ENCODE peak calls at places on chromosome 17, in five cellular contexts. One of them, this sample, is unnamed.
A peak's percentile ranks its signal among the peaks of the same experiment; 100 is the strongest.

GRCh38 chr17:47906443-47906842 is 10.4 kb downstream of the SP2 start:
- DNase-seq in heart right ventricle: no peak
- DNase-seq in OCI-M1: no peak
- DNase-seq in Daoy: no peak
- DNase-seq in NCI-H2107: no peak
- DNase-seq in this sample: no peak

GRCh38 chr17:73800893-73801292 is 156.6 kb upstream of the SDK2 start:
- DNase-seq in heart right ventricle: no peak
- DNase-seq in OCI-M1: no peak
- DNase-seq in Daoy: no peak
- DNase-seq in NCI-H2107: peak; percentile 60
- DNase-seq in this sample: no peak

GRCh38 chr17:10875411-10875810 is 37.5 kb upstream of the PIRT start:
- DNase-seq in heart right ventricle: no peak
- DNase-seq in OCI-M1: peak; percentile 28
- DNase-seq in Daoy: peak; percentile 25
- DNase-seq in NCI-H2107: no peak
- DNase-seq in this sample: no peak

GRCh38 chr17:76309461-76309860 is 1.4 kb upstream of the QRICH2 start:
- DNase-seq in heart right ventricle: no peak
- DNase-seq in OCI-M1: no peak
- DNase-seq in Daoy: no peak
- DNase-seq in NCI-H2107: no peak
- DNase-seq in this sample: no peak

GRCh38 chr17:64240741-64241347 is 22.2 kb downstream of the TEX2 start:
- DNase-seq in heart right ventricle: peak; percentile 58
- DNase-seq in OCI-M1: no peak
- DNase-seq in Daoy: peak; percentile 59
- DNase-seq in NCI-H2107: no peak
- DNase-seq in this sample: peak; percentile 79

GRCh38 chr17:67293251-67294203 is 48.5 kb upstream of the HELZ start:
- DNase-seq in heart right ventricle: peak; percentile 53
- DNase-seq in OCI-M1: peak; percentile 81
- DNase-seq in Daoy: peak; percentile 68
- DNase-seq in NCI-H2107: no peak
- DNase-seq in this sample: peak; percentile 86

GRCh38 chr17:68972119-68972704 is 17.0 kb upstream of the ABCA8 start:
- DNase-seq in heart right ventricle: no peak
- DNase-seq in OCI-M1: peak; percentile 50
- DNase-seq in Daoy: no peak
- DNase-seq in NCI-H2107: no peak
- DNase-seq in this sample: no peak

GRCh38 chr17:17870292-17870691 is 33.5 kb upstream of the SREBF1 start:
- DNase-seq in heart right ventricle: no peak
- DNase-seq in OCI-M1: peak; percentile 3
- DNase-seq in Daoy: no peak
- DNase-seq in NCI-H2107: no peak
- DNase-seq in this sample: peak; percentile 28

GRCh38 chr17:78555741-78556401 is 21.3 kb downstream of the DNAH17 start:
- DNase-seq in heart right ventricle: no peak
- DNase-seq in OCI-M1: no peak
- DNase-seq in Daoy: no peak
- DNase-seq in NCI-H2107: no peak
- DNase-seq in this sample: peak; percentile 36

GRCh38 chr17:78271419-78272160 is 40.2 kb downstream of the TMEM235 start:
- DNase-seq in heart right ventricle: no peak
- DNase-seq in OCI-M1: no peak
- DNase-seq in Daoy: no peak
- DNase-seq in NCI-H2107: no peak
- DNase-seq in this sample: no peak

GRCh38 chr17:47220531-47220999 is 11.4 kb downstream of the MYL4 start:
- DNase-seq in heart right ventricle: no peak
- DNase-seq in OCI-M1: no peak
- DNase-seq in Daoy: no peak
- DNase-seq in NCI-H2107: no peak
- DNase-seq in this sample: peak; percentile 50

GRCh38 chr17:44128383-44128782 is 4.9 kb upstream of the HDAC5 start:
- DNase-seq in heart right ventricle: no peak
- DNase-seq in OCI-M1: no peak
- DNase-seq in Daoy: no peak
- DNase-seq in NCI-H2107: no peak
- DNase-seq in this sample: no peak

GRCh38 chr17:42547698-42548069 is 5.0 kb upstream of the HSD17B1 start:
- DNase-seq in heart right ventricle: no peak
- DNase-seq in OCI-M1: no peak
- DNase-seq in Daoy: no peak
- DNase-seq in NCI-H2107: no peak
- DNase-seq in this sample: peak; percentile 65

GRCh38 chr17:73340093-73340596 is 28.3 kb upstream of the CDC42EP4 start:
- DNase-seq in heart right ventricle: no peak
- DNase-seq in OCI-M1: peak; percentile 53
- DNase-seq in Daoy: peak; percentile 97
- DNase-seq in NCI-H2107: no peak
- DNase-seq in this sample: peak; percentile 58

GRCh38 chr17:19730829-19731228 is 14.4 kb upstream of the SLC47A2 start:
- DNase-seq in heart right ventricle: no peak
- DNase-seq in OCI-M1: no peak
- DNase-seq in Daoy: no peak
- DNase-seq in NCI-H2107: no peak
- DNase-seq in this sample: peak; percentile 50

GRCh38 chr17:40779181-40779909 is 3.0 kb downstream of the KRT27 start:
- DNase-seq in heart right ventricle: no peak
- DNase-seq in OCI-M1: peak; percentile 47
- DNase-seq in Daoy: no peak
- DNase-seq in NCI-H2107: no peak
- DNase-seq in this sample: no peak

GRCh38 chr17:71910002-71910401 is 210.8 kb upstream of the SOX9 start:
- DNase-seq in heart right ventricle: no peak
- DNase-seq in OCI-M1: no peak
- DNase-seq in Daoy: no peak
- DNase-seq in NCI-H2107: no peak
- DNase-seq in this sample: no peak

This sample was measured in right cardiac atrium.